ENCODE peak calls at places on chromosomes 7 and 10, in eight cellular contexts. One of them, this sample, is unnamed.

GRCh38 chr10:50574305-50574704 is 49.5 kb downstream of the SGMS1 start:
- DNase-seq in psoas muscle: no peak
- DNase-seq in brain microvascular endothelial cell: no peak
- DNase-seq in stomach: no peak
- DNase-seq in thyroid gland: no peak
- DNase-seq in IMR-90: no peak
- DNase-seq in GM06990: no peak
- DNase-seq in H1: no peak
- DNase-seq in this sample: no peak

GRCh38 chr10:17263580-17263979 is 35.5 kb downstream of the VIM start:
- DNase-seq in IMR-90: no peak
- DNase-seq in brain microvascular endothelial cell: no peak
- DNase-seq in thyroid gland: no peak
- DNase-seq in GM06990: no peak
- DNase-seq in psoas muscle: no peak
- DNase-seq in H1: no peak
- DNase-seq in stomach: no peak
- DNase-seq in this sample: no peak

GRCh38 chr7:41760293-41760692 is 57.4 kb upstream of the INHBA start:
- DNase-seq in brain microvascular endothelial cell: no peak
- DNase-seq in IMR-90: peak; percentile 19
- DNase-seq in psoas muscle: no peak
- DNase-seq in thyroid gland: no peak
- DNase-seq in stomach: no peak
- DNase-seq in H1: no peak
- DNase-seq in GM06990: no peak
- DNase-seq in this sample: peak; percentile 22

GRCh38 chr10:18098201-18098600 is 42.0 kb upstream of the CACNB2 start:
- DNase-seq in IMR-90: no peak
- DNase-seq in thyroid gland: no peak
- DNase-seq in brain microvascular endothelial cell: no peak
- DNase-seq in psoas muscle: no peak
- DNase-seq in H1: no peak
- DNase-seq in stomach: no peak
- DNase-seq in GM06990: no peak
- DNase-seq in this sample: no peak

GRCh38 chr7:33050425-33051318 is 11.9 kb downstream of the NT5C3A start:
- DNase-seq in thyroid gland: no peak
- DNase-seq in IMR-90: peak; percentile 59
- DNase-seq in brain microvascular endothelial cell: peak; percentile 57
- DNase-seq in GM06990: no peak
- DNase-seq in stomach: no peak
- DNase-seq in psoas muscle: no peak
- DNase-seq in H1: no peak
- DNase-seq in this sample: peak; percentile 65

GRCh38 chr7:23333671-23334246 is 34.6 kb downstream of the MALSU1 start:
- DNase-seq in psoas muscle: peak; percentile 61
- DNase-seq in stomach: no peak
- DNase-seq in H1: no peak
- DNase-seq in GM06990: no peak
- DNase-seq in brain microvascular endothelial cell: peak; percentile 90
- DNase-seq in IMR-90: peak; percentile 96
- DNase-seq in thyroid gland: peak; percentile 7
- DNase-seq in this sample: peak; percentile 93

GRCh38 chr10:35887686-35888085 is 245.6 kb upstream of the FZD8 start:
- DNase-seq in brain microvascular endothelial cell: no peak
- DNase-seq in psoas muscle: no peak
- DNase-seq in thyroid gland: no peak
- DNase-seq in stomach: no peak
- DNase-seq in IMR-90: no peak
- DNase-seq in H1: no peak
- DNase-seq in GM06990: no peak
- DNase-seq in this sample: peak; percentile 94

GRCh38 chr10:21801609-21802008 is 201.9 kb downstream of the DNAJC1 start:
- DNase-seq in thyroid gland: no peak
- DNase-seq in IMR-90: no peak
- DNase-seq in GM06990: no peak
- DNase-seq in H1: no peak
- DNase-seq in brain microvascular endothelial cell: no peak
- DNase-seq in stomach: no peak
- DNase-seq in psoas muscle: no peak
- DNase-seq in this sample: no peak

GRCh38 chr7:129502708-129503685 is 666 bp downstream of the SMKR1 start:
- DNase-seq in GM06990: peak; percentile 33
- DNase-seq in psoas muscle: peak; percentile 54
- DNase-seq in brain microvascular endothelial cell: no peak
- DNase-seq in thyroid gland: no peak
- DNase-seq in IMR-90: no peak
- DNase-seq in stomach: peak; percentile 25
- DNase-seq in H1: peak; percentile 63
- DNase-seq in this sample: no peak

GRCh38 chr7:139646566-139646965 is 123.1 kb downstream of the CLEC2L start:
- DNase-seq in brain microvascular endothelial cell: no peak
- DNase-seq in IMR-90: no peak
- DNase-seq in GM06990: no peak
- DNase-seq in stomach: no peak
- DNase-seq in thyroid gland: no peak
- DNase-seq in psoas muscle: no peak
- DNase-seq in H1: no peak
- DNase-seq in this sample: no peak

GRCh38 chr10:101940916-101941315 is 97.3 kb upstream of the KCNIP2 start:
- DNase-seq in psoas muscle: no peak
- DNase-seq in stomach: no peak
- DNase-seq in brain microvascular endothelial cell: peak; percentile 26
- DNase-seq in IMR-90: peak; percentile 46
- DNase-seq in GM06990: no peak
- DNase-seq in H1: no peak
- DNase-seq in thyroid gland: no peak
- DNase-seq in this sample: peak; percentile 76

GRCh38 chr10:79440281-79440680 is 5.1 kb downstream of the ZCCHC24 start:
- DNase-seq in stomach: no peak
- DNase-seq in H1: no peak
- DNase-seq in GM06990: no peak
- DNase-seq in brain microvascular endothelial cell: no peak
- DNase-seq in IMR-90: no peak
- DNase-seq in psoas muscle: no peak
- DNase-seq in thyroid gland: no peak
- DNase-seq in this sample: no peak

GRCh38 chr10:32413513-32413912 is 32.4 kb upstream of the CCDC7 start:
- DNase-seq in brain microvascular endothelial cell: peak; percentile 92
- DNase-seq in IMR-90: peak; percentile 96
- DNase-seq in GM06990: no peak
- DNase-seq in thyroid gland: no peak
- DNase-seq in H1: no peak
- DNase-seq in psoas muscle: no peak
- DNase-seq in stomach: no peak
- DNase-seq in this sample: peak; percentile 99

GRCh38 chr10:63464402-63465292 is 1.1 kb downstream of the JMJD1C start:
- DNase-seq in thyroid gland: no peak
- DNase-seq in H1: no peak
- DNase-seq in stomach: no peak
- DNase-seq in psoas muscle: no peak
- DNase-seq in IMR-90: peak; percentile 26
- DNase-seq in GM06990: no peak
- DNase-seq in brain microvascular endothelial cell: peak; percentile 11
- DNase-seq in this sample: peak; percentile 30

GRCh38 chr7:104231054-104232046 is 23.5 kb upstream of the ORC5 start:
- DNase-seq in psoas muscle: no peak
- DNase-seq in stomach: peak; percentile 45
- DNase-seq in GM06990: peak; percentile 7
- DNase-seq in IMR-90: peak; percentile 58
- DNase-seq in brain microvascular endothelial cell: peak; percentile 54
- DNase-seq in H1: peak; percentile 68
- DNase-seq in thyroid gland: peak; percentile 40
- DNase-seq in this sample: peak; percentile 46

GRCh38 chr7:4683043-4683883 is 1.2 kb downstream of the FOXK1 start:
- DNase-seq in thyroid gland: peak; percentile 21
- DNase-seq in H1: no peak
- DNase-seq in GM06990: peak; percentile 49
- DNase-seq in stomach: no peak
- DNase-seq in psoas muscle: peak; percentile 58
- DNase-seq in IMR-90: no peak
- DNase-seq in brain microvascular endothelial cell: no peak
- DNase-seq in this sample: peak; percentile 29

GRCh38 chr7:3673524-3673923 is 372.5 kb downstream of the SDK1 start:
- DNase-seq in brain microvascular endothelial cell: peak; percentile 12
- DNase-seq in thyroid gland: no peak
- DNase-seq in H1: peak; percentile 84
- DNase-seq in GM06990: no peak
- DNase-seq in psoas muscle: no peak
- DNase-seq in IMR-90: peak; percentile 6
- DNase-seq in stomach: peak; percentile 59
- DNase-seq in this sample: peak; percentile 13
- TF ChIP-seq CTCF in brain microvascular endothelial cell: peak; percentile 69
- TF ChIP-seq CTCF in thyroid gland: no peak
- TF ChIP-seq CTCF in H1: peak; percentile 80
- TF ChIP-seq CTCF in GM06990: peak; percentile 20
- TF ChIP-seq CTCF in psoas muscle: peak; percentile 16
- TF ChIP-seq CTCF in IMR-90: peak; percentile 17
- TF ChIP-seq CTCF in stomach: no peak
- TF ChIP-seq CTCF in this sample: peak; percentile 34

GRCh38 chr10:45419673-45420020 is 45.6 kb downstream of the ALOX5 start:
- DNase-seq in GM06990: no peak
- DNase-seq in psoas muscle: peak; percentile 69
- DNase-seq in thyroid gland: no peak
- DNase-seq in H1: no peak
- DNase-seq in brain microvascular endothelial cell: no peak
- DNase-seq in stomach: no peak
- DNase-seq in IMR-90: no peak
- DNase-seq in this sample: no peak

GRCh38 chr10:45418859-45419672 is 45.0 kb downstream of the ALOX5 start:
- DNase-seq in psoas muscle: peak; percentile 83
- DNase-seq in thyroid gland: peak; percentile 62
- DNase-seq in brain microvascular endothelial cell: peak; percentile 15
- DNase-seq in GM06990: peak; percentile 85
- DNase-seq in stomach: peak; percentile 51
- DNase-seq in IMR-90: peak; percentile 10
- DNase-seq in H1: peak; percentile 78
- DNase-seq in this sample: no peak

GRCh38 chr10:45422207-45422606 is 48.2 kb downstream of the ALOX5 start:
- DNase-seq in GM06990: no peak
- DNase-seq in thyroid gland: no peak
- DNase-seq in brain microvascular endothelial cell: no peak
- DNase-seq in H1: no peak
- DNase-seq in IMR-90: no peak
- DNase-seq in stomach: no peak
- DNase-seq in psoas muscle: no peak
- DNase-seq in this sample: no peak

GRCh38 chr10:45421231-45422097 is 47.4 kb downstream of the ALOX5 start:
- DNase-seq in IMR-90: no peak
- DNase-seq in brain microvascular endothelial cell: no peak
- DNase-seq in GM06990: peak; percentile 46
- DNase-seq in thyroid gland: no peak
- DNase-seq in H1: no peak
- DNase-seq in psoas muscle: no peak
- DNase-seq in stomach: no peak
- DNase-seq in this sample: no peak

DNA sequence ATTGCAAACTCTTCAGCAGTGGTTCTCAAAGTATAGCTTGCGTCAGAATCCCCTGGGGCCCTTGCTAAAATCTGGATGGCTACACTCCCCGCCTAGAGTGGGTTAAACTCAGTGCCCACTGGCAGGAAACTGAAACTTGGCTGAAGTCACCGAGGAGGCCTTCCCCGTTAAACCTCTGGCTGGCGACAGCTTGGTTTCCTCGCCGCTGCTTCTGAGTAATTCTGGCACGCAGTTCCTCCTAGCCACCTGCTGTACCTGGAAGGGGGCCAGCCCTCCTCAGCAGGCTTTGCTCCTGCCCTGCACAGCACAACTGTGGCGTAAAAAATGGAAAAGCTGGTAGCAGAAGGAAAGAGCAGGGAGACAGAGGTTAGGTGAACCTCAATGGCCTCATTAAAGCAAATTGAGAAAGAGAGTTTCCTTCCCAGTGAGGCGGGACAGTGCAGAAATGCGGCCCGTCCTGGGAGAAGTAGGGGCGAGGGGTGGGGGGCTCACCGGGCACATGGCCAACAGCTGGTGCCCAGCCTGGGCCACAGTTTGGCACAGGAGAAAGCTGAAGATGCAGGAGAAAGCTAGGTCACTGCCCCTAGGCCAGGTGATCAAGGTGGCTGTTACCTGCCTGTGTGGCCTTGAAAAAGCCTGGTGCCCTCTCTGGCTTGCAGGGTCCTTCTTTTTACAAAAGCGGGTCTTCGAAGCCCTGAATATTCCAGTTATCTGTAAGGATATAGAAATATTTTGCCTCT is 46.6 kb downstream of the ALOX5 start:
- DNase-seq in stomach: peak; percentile 94
- DNase-seq in thyroid gland: peak; percentile 96
- DNase-seq in psoas muscle: peak; percentile 94
- DNase-seq in H1: no peak
- DNase-seq in brain microvascular endothelial cell: no peak
- DNase-seq in GM06990: peak; percentile 74
- DNase-seq in IMR-90: peak; percentile 52
- DNase-seq in this sample: peak; percentile 34
- H3K4me3 ChIP-seq in stomach: no peak overlapping the region
- H3K4me3 ChIP-seq in thyroid gland: no peak overlapping the region
- H3K4me3 ChIP-seq in psoas muscle: peak overlapping the region; percentile 65
- H3K4me3 ChIP-seq in H1: no peak overlapping the region
- H3K4me3 ChIP-seq in brain microvascular endothelial cell: no peak overlapping the region
- H3K4me3 ChIP-seq in GM06990: peak overlapping the region; percentile 77
- H3K4me3 ChIP-seq in IMR-90: no peak overlapping the region
- H3K4me3 ChIP-seq in this sample: no peak overlapping the region

DNA sequence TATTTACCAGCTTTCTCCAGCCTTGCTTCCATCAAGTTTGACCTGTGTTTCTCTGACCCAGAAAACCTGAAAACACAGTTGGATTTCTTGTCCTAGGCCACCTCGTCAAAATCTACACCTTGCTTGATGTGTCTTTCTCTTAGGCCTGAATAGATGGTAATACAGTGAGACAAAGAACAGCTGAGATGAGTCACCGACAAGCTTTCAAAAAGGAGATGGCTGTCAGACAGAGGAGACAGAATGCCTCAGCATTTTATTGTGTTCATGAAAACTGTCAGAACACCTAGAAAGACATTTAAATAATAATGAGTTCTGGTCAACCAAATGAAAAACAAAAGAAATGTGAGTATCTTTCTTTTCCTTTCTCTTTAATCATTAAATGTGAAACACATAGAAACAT is 119.7 kb upstream of the SORCS1 start:
- DNase-seq in stomach: no peak
- DNase-seq in thyroid gland: no peak
- DNase-seq in brain microvascular endothelial cell: no peak
- DNase-seq in H1: no peak
- DNase-seq in GM06990: no peak
- DNase-seq in IMR-90: no peak
- DNase-seq in psoas muscle: no peak
- DNase-seq in this sample: no peak
- H3K27me3 ChIP-seq in stomach: no peaks in the 10 kb centered on the region
- H3K27me3 ChIP-seq in thyroid gland: no peaks in the 10 kb centered on the region
- H3K27me3 ChIP-seq in brain microvascular endothelial cell: no peaks in the 10 kb centered on the region
- H3K27me3 ChIP-seq in H1: no peaks in the 10 kb centered on the region
- H3K27me3 ChIP-seq in GM06990: no peaks in the 10 kb centered on the region
- H3K27me3 ChIP-seq in IMR-90: no peaks in the 10 kb centered on the region
- H3K27me3 ChIP-seq in psoas muscle: no peaks in the 10 kb centered on the region
- H3K27me3 ChIP-seq in this sample: no peaks in the 10 kb centered on the region

DNA sequence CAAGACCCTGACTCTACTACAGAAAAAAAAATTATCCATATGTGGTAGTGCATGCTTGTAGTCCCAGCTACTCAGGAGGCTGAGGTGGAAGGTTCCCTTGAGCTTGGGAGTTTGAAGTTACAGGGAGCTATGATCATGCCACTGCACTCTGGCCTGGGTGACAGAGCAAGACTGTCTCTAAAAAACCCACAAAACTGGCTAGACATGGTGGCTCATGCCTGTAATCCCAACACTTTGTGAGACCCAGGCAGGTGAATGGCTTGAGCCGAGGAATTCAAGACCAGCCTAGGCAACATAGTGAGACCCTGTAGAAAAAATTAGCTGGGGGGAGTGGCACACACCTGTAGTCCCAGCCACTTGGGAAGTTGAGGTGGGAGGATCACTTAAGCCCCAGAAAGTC is 32.9 kb upstream of the CHST3 start:
- DNase-seq in brain microvascular endothelial cell: no peak
- DNase-seq in stomach: no peak
- DNase-seq in psoas muscle: no peak
- DNase-seq in GM06990: no peak
- DNase-seq in thyroid gland: no peak
- DNase-seq in H1: no peak
- DNase-seq in IMR-90: no peak
- DNase-seq in this sample: no peak
- TF ChIP-seq CTCF in brain microvascular endothelial cell: no peak
- TF ChIP-seq CTCF in stomach: no peak
- TF ChIP-seq CTCF in psoas muscle: no peak
- TF ChIP-seq CTCF in GM06990: no peak
- TF ChIP-seq CTCF in thyroid gland: no peak
- TF ChIP-seq CTCF in H1: no peak
- TF ChIP-seq CTCF in IMR-90: no peak
- TF ChIP-seq CTCF in this sample: no peak

This sample was measured in bronchial epithelial cell.